ENCODE peak calls at places on chromosomes 16 and 17, in four cellular contexts. One of them, this sample, is unnamed.

GRCh38 chr17:5203178-5203907 is 11.7 kb upstream of the ZNF594 start:
- DNase-seq in posterior cingulate gyrus: no peak
- DNase-seq in colonic mucosa: no peak
- DNase-seq in A549: no peak
- DNase-seq in this sample: no peak

GRCh38 chr16:4032768-4033167 is 83.5 kb downstream of the ADCY9 start:
- DNase-seq in posterior cingulate gyrus: peak
- DNase-seq in colonic mucosa: peak
- DNase-seq in A549: no peak
- DNase-seq in this sample: peak

GRCh38 chr17:40542562-40543411 is 22.5 kb downstream of the CCR7 start:
- DNase-seq in posterior cingulate gyrus: no peak
- DNase-seq in colonic mucosa: peak
- DNase-seq in A549: peak
- DNase-seq in this sample: peak

GRCh38 chr16:265711-266110 is 10.0 kb downstream of the RGS11 start:
- DNase-seq in posterior cingulate gyrus: no peak
- DNase-seq in colonic mucosa: no peak
- DNase-seq in A549: no peak
- DNase-seq in this sample: no peak

GRCh38 chr16:85328665-85329058 is 216.4 kb upstream of the CIBAR2 start:
- DNase-seq in posterior cingulate gyrus: no peak
- DNase-seq in colonic mucosa: no peak
- DNase-seq in A549: no peak
- DNase-seq in this sample: no peak

GRCh38 chr17:21183468-21183867 is 30.5 kb downstream of the TMEM11 start:
- DNase-seq in posterior cingulate gyrus: no peak
- DNase-seq in colonic mucosa: no peak
- DNase-seq in A549: no peak
- DNase-seq in this sample: no peak

GRCh38 chr16:54815177-54815576 is 115.5 kb upstream of the IRX5 start:
- DNase-seq in posterior cingulate gyrus: no peak
- DNase-seq in colonic mucosa: no peak
- DNase-seq in A549: no peak
- DNase-seq in this sample: no peak

GRCh38 chr16:51426276-51426675 is 275.2 kb upstream of the SALL1 start:
- DNase-seq in posterior cingulate gyrus: no peak
- DNase-seq in colonic mucosa: no peak
- DNase-seq in A549: no peak
- DNase-seq in this sample: no peak

GRCh38 chr17:491086-492014 is 138.7 kb upstream of the RPH3AL start:
- DNase-seq in posterior cingulate gyrus: peak
- DNase-seq in colonic mucosa: peak
- DNase-seq in A549: peak
- DNase-seq in this sample: peak

GRCh38 chr16:23771027-23771426 is 16.2 kb downstream of the CHP2 start:
- DNase-seq in posterior cingulate gyrus: no peak
- DNase-seq in colonic mucosa: no peak
- DNase-seq in A549: no peak
- DNase-seq in this sample: no peak

GRCh38 chr16:79716645-79717323 is 116.2 kb upstream of the MAF start:
- DNase-seq in posterior cingulate gyrus: no peak
- DNase-seq in colonic mucosa: no peak
- DNase-seq in A549: no peak
- DNase-seq in this sample: no peak

GRCh38 chr17:36148559-36149295 is 27.7 kb downstream of the TBC1D3B start:
- DNase-seq in posterior cingulate gyrus: peak
- DNase-seq in colonic mucosa: peak
- DNase-seq in A549: peak
- DNase-seq in this sample: peak

GRCh38 chr17:82737981-82738877 is 2.8 kb downstream of the FN3K start:
- DNase-seq in posterior cingulate gyrus: peak
- DNase-seq in colonic mucosa: no peak
- DNase-seq in A549: no peak
- DNase-seq in this sample: no peak

GRCh38 chr17:76727745-76728456 is 1.3 kb downstream of the METTL23 start:
- DNase-seq in posterior cingulate gyrus: no peak
- DNase-seq in colonic mucosa: no peak
- DNase-seq in A549: no peak
- DNase-seq in this sample: no peak

This sample was measured in mucosa of gallbladder.